ENCODE peak calls at places on chromosomes 16 and 17, in four cellular contexts. One of them, this sample, is unnamed.

GRCh38 chr16:57918444-57918843 is 52.5 kb downstream of the CNGB1 start:
- DNase-seq in AG04450: no peak
- DNase-seq in lower leg skin: no peak
- DNase-seq in progenitor cell of endocrine pancreas: no peak
- DNase-seq in this sample: no peak

GRCh38 chr16:29807426-29808218 is 1.3 kb downstream of the MAZ start:
- DNase-seq in AG04450: peak
- DNase-seq in lower leg skin: peak
- DNase-seq in progenitor cell of endocrine pancreas: peak
- DNase-seq in this sample: no peak

GRCh38 chr17:59355695-59356323 is 24.4 kb downstream of the YPEL2 start:
- DNase-seq in AG04450: no peak
- DNase-seq in lower leg skin: no peak
- DNase-seq in progenitor cell of endocrine pancreas: no peak
- DNase-seq in this sample: no peak

GRCh38 chr17:74513987-74514631 is 17.2 kb downstream of the CD300LB start:
- DNase-seq in AG04450: no peak
- DNase-seq in lower leg skin: peak
- DNase-seq in progenitor cell of endocrine pancreas: no peak
- DNase-seq in this sample: no peak

GRCh38 chr17:42132941-42133340 is 10.3 kb downstream of the HSPB9 start:
- DNase-seq in AG04450: no peak
- DNase-seq in lower leg skin: no peak
- DNase-seq in progenitor cell of endocrine pancreas: no peak
- DNase-seq in this sample: no peak

GRCh38 chr17:28057731-28058246 is 15.3 kb downstream of the NLK start:
- DNase-seq in AG04450: peak
- DNase-seq in lower leg skin: no peak
- DNase-seq in progenitor cell of endocrine pancreas: no peak
- DNase-seq in this sample: no peak

GRCh38 chr16:77043076-77043475 is 147.9 kb upstream of the MON1B start:
- DNase-seq in AG04450: no peak
- DNase-seq in lower leg skin: no peak
- DNase-seq in progenitor cell of endocrine pancreas: no peak
- DNase-seq in this sample: no peak

GRCh38 chr17:8894189-8894611 is 26.7 kb upstream of the PIK3R6 start:
- DNase-seq in AG04450: no peak
- DNase-seq in lower leg skin: peak
- DNase-seq in progenitor cell of endocrine pancreas: no peak
- DNase-seq in this sample: no peak

GRCh38 chr16:85117418-85117817 is 5.1 kb upstream of the CIBAR2 start:
- DNase-seq in AG04450: no peak
- DNase-seq in lower leg skin: no peak
- DNase-seq in progenitor cell of endocrine pancreas: no peak
- DNase-seq in this sample: no peak

GRCh38 chr17:48322060-48322459 is 108.0 kb downstream of the SKAP1 start:
- DNase-seq in AG04450: no peak
- DNase-seq in lower leg skin: no peak
- DNase-seq in progenitor cell of endocrine pancreas: no peak
- DNase-seq in this sample: no peak

GRCh38 chr17:55433629-55434422 is 12.2 kb upstream of the MMD start:
- DNase-seq in AG04450: peak
- DNase-seq in lower leg skin: no peak
- DNase-seq in progenitor cell of endocrine pancreas: no peak
- DNase-seq in this sample: no peak

GRCh38 chr17:41599680-41600079 is 12.9 kb downstream of the KRT16 start:
- DNase-seq in AG04450: no peak
- DNase-seq in lower leg skin: no peak
- DNase-seq in progenitor cell of endocrine pancreas: no peak
- DNase-seq in this sample: no peak

GRCh38 chr17:40560592-40561293 is 4.5 kb downstream of the CCR7 start:
- DNase-seq in AG04450: no peak
- DNase-seq in lower leg skin: peak
- DNase-seq in progenitor cell of endocrine pancreas: peak
- DNase-seq in this sample: peak

GRCh38 chr16:1645914-1646525 is 32.1 kb upstream of the JPT2 start:
- DNase-seq in AG04450: no peak
- DNase-seq in lower leg skin: no peak
- DNase-seq in progenitor cell of endocrine pancreas: no peak
- DNase-seq in this sample: no peak

GRCh38 chr17:16342979-16343378 is 10.3 kb downstream of the CENPV start:
- DNase-seq in AG04450: peak
- DNase-seq in lower leg skin: no peak
- DNase-seq in progenitor cell of endocrine pancreas: no peak
- DNase-seq in this sample: no peak

GRCh38 chr16:85659805-85660511 is 28.8 kb downstream of the GINS2 start:
- DNase-seq in AG04450: no peak
- DNase-seq in lower leg skin: no peak
- DNase-seq in progenitor cell of endocrine pancreas: peak
- DNase-seq in this sample: peak

GRCh38 chr16:15807603-15808009 is 49.2 kb downstream of the MYH11 start:
- DNase-seq in AG04450: peak
- DNase-seq in lower leg skin: no peak
- DNase-seq in progenitor cell of endocrine pancreas: no peak
- DNase-seq in this sample: no peak

GRCh38 chr16:78098087-78098486 is 1.4 kb upstream of the WWOX start:
- DNase-seq in AG04450: no peak
- DNase-seq in lower leg skin: no peak
- DNase-seq in progenitor cell of endocrine pancreas: no peak
- DNase-seq in this sample: no peak

GRCh38 chr17:75666959-75667790 is at the start of the genes RECQL5 and SAP30BP:
- DNase-seq in AG04450: peak
- DNase-seq in lower leg skin: peak
- DNase-seq in progenitor cell of endocrine pancreas: peak
- DNase-seq in this sample: peak

GRCh38 chr17:31579265-31579664 is 187.8 kb downstream of the RAB11FIP4 start:
- DNase-seq in AG04450: no peak
- DNase-seq in lower leg skin: no peak
- DNase-seq in progenitor cell of endocrine pancreas: no peak
- DNase-seq in this sample: no peak

GRCh38 chr17:56142325-56142724 is 10.9 kb upstream of the ANKFN1 start:
- DNase-seq in AG04450: peak
- DNase-seq in lower leg skin: no peak
- DNase-seq in progenitor cell of endocrine pancreas: no peak
- DNase-seq in this sample: no peak

GRCh38 chr16:22692916-22693646 is 120.9 kb upstream of the HS3ST2 start:
- DNase-seq in AG04450: no peak
- DNase-seq in lower leg skin: peak
- DNase-seq in progenitor cell of endocrine pancreas: no peak
- DNase-seq in this sample: no peak

GRCh38 chr17:36213695-36214094 is 2.8 kb downstream of the CCL4L2 start:
- DNase-seq in AG04450: no peak
- DNase-seq in lower leg skin: no peak
- DNase-seq in progenitor cell of endocrine pancreas: no peak
- DNase-seq in this sample: peak

GRCh38 chr17:17326275-17326875 is 23.2 kb downstream of the NT5M start:
- DNase-seq in AG04450: no peak
- DNase-seq in lower leg skin: no peak
- DNase-seq in progenitor cell of endocrine pancreas: no peak
- DNase-seq in this sample: no peak

GRCh38 chr16:50396770-50397525 is 28.2 kb upstream of the BRD7 start:
- DNase-seq in AG04450: no peak
- DNase-seq in lower leg skin: peak
- DNase-seq in progenitor cell of endocrine pancreas: no peak
- DNase-seq in this sample: peak

GRCh38 chr17:75241996-75242460 is 19.4 kb downstream of the GGA3 start:
- DNase-seq in AG04450: no peak
- DNase-seq in lower leg skin: no peak
- DNase-seq in progenitor cell of endocrine pancreas: no peak
- DNase-seq in this sample: no peak

GRCh38 chr17:40063034-40063765 is 435 bp downstream of the THRA start:
- DNase-seq in AG04450: no peak
- DNase-seq in lower leg skin: peak
- DNase-seq in progenitor cell of endocrine pancreas: peak
- DNase-seq in this sample: no peak

GRCh38 chr16:78673157-78673556 is 573.7 kb downstream of the WWOX start:
- DNase-seq in AG04450: no peak
- DNase-seq in lower leg skin: no peak
- DNase-seq in progenitor cell of endocrine pancreas: no peak
- DNase-seq in this sample: no peak

GRCh38 chr17:29369831-29370735 is 20.1 kb upstream of the TAOK1 start:
- DNase-seq in AG04450: peak
- DNase-seq in lower leg skin: peak
- DNase-seq in progenitor cell of endocrine pancreas: peak
- DNase-seq in this sample: no peak

GRCh38 chr16:80341242-80341641 is 199.6 kb upstream of the DYNLRB2 start:
- DNase-seq in AG04450: no peak
- DNase-seq in lower leg skin: no peak
- DNase-seq in progenitor cell of endocrine pancreas: no peak
- DNase-seq in this sample: no peak

GRCh38 chr17:15941781-15942180 is 3.1 kb upstream of the ADORA2B start:
- DNase-seq in AG04450: no peak
- DNase-seq in lower leg skin: no peak
- DNase-seq in progenitor cell of endocrine pancreas: no peak
- DNase-seq in this sample: no peak

GRCh38 chr16:53152321-53152720 is 97.5 kb downstream of the CHD9 start:
- DNase-seq in AG04450: no peak
- DNase-seq in lower leg skin: peak
- DNase-seq in progenitor cell of endocrine pancreas: no peak
- DNase-seq in this sample: no peak

GRCh38 chr17:40301315-40301714 is 7.7 kb upstream of the RARA start:
- DNase-seq in AG04450: no peak
- DNase-seq in lower leg skin: peak
- DNase-seq in progenitor cell of endocrine pancreas: no peak
- DNase-seq in this sample: no peak

GRCh38 chr16:24838554-24839266 is 7.1 kb upstream of the SLC5A11 start:
- DNase-seq in AG04450: no peak
- DNase-seq in lower leg skin: peak
- DNase-seq in progenitor cell of endocrine pancreas: no peak
- DNase-seq in this sample: no peak

GRCh38 chr17:21286771-21287702 is 2.5 kb downstream of the MAP2K3 start:
- DNase-seq in AG04450: no peak
- DNase-seq in lower leg skin: peak
- DNase-seq in progenitor cell of endocrine pancreas: no peak
- DNase-seq in this sample: no peak

GRCh38 chr16:65249768-65250167 is 127.9 kb upstream of the CDH11 start:
- DNase-seq in AG04450: no peak
- DNase-seq in lower leg skin: peak
- DNase-seq in progenitor cell of endocrine pancreas: no peak
- DNase-seq in this sample: no peak

GRCh38 chr17:72422505-72423285 is 301.9 kb downstream of the SOX9 start:
- DNase-seq in AG04450: peak
- DNase-seq in lower leg skin: peak
- DNase-seq in progenitor cell of endocrine pancreas: no peak
- DNase-seq in this sample: no peak

GRCh38 chr17:48582750-48583069 is 4.6 kb upstream of the HOXB4 start:
- DNase-seq in AG04450: no peak
- DNase-seq in lower leg skin: no peak
- DNase-seq in progenitor cell of endocrine pancreas: no peak
- DNase-seq in this sample: no peak

GRCh38 chr16:22739077-22739476 is 74.9 kb upstream of the HS3ST2 start:
- DNase-seq in AG04450: no peak
- DNase-seq in lower leg skin: no peak
- DNase-seq in progenitor cell of endocrine pancreas: no peak
- DNase-seq in this sample: no peak

DNA sequence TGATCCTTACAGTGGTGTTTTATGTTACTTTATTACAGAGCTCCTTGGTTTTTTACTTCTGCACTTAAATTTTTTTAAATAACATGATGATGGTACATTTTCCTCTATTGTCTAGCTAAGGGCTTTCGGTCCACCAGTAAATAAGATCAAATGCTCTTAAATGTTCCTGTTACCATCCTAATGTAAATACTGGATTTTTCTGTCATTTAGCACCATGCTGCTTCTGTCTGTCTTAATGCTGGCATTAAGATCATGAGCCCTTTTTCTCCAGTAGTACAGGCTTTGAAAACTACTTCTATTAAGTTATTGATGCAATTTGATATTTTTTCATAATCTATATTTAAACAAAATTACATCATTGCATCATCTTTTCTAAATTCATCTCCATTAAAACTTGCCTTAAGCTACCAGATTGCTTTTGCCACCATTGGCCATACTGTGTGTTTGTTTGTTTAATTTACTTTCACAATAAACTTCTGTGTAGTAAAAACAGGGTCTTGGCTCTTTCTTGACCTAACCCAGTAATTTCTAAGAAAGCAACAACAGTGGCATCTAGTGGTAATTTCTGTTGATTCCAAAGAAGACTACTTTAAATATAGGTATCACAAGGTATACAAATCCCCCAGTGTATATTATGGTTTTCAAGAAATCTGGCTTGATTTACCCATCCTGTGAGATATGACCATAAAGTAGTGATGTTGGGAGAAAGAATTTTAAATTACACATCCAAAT is 9.0 kb upstream of the PHAF1 start:
- DNase-seq in AG04450: no peak
- DNase-seq in lower leg skin: no peak
- DNase-seq in progenitor cell of endocrine pancreas: no peak
- DNase-seq in this sample: no peak
- TF ChIP-seq CTCF in AG04450: peak
- TF ChIP-seq CTCF in lower leg skin: no peak
- TF ChIP-seq CTCF in progenitor cell of endocrine pancreas: peak
- TF ChIP-seq CTCF in this sample: peak

DNA sequence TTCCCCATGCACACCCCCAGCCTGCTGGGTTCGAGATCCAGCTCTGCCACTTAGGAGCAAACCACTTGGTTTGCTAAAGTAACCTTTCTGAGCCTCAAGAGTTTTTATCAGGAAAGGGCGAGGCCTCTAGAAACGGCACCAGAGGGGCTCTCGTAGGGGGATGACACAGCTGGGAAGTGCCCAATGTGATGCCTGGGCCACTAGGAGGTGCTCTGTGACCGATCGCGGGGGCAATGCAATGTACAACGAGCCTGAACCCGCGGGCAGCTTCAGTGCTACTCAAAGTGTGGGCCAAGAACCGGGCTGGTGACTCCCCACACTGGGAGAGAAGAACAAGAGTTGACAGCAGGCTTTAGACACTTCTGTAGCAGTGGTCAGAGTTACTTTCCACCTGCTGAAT is 9.4 kb downstream of the C16orf89 start:
- DNase-seq in AG04450: no peak
- DNase-seq in lower leg skin: no peak
- DNase-seq in progenitor cell of endocrine pancreas: no peak
- DNase-seq in this sample: no peak
- TF ChIP-seq CTCF in AG04450: peak
- TF ChIP-seq CTCF in lower leg skin: no peak
- TF ChIP-seq CTCF in progenitor cell of endocrine pancreas: peak
- TF ChIP-seq CTCF in this sample: peak

DNA sequence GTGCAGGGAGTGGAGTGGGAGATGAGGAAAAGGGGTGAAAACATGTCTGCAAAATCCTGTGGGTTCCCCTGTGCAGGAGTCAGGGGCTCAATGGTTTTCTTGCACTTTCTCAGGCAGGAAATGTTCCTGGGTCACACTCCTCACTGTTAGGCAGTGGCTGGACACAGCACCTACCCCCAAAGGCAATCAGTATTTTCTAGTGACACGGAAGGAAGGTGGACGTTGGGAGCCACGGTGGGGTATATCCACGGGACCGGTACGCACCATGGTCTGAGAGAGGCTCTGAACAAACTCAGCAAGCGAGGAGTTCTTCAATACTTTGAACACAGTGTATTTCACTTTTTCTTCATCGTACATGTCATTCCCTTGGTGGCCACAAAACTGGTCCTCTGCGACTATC is 20.9 kb downstream of the LITAFD start:
- DNase-seq in AG04450: no peak
- DNase-seq in lower leg skin: peak
- DNase-seq in progenitor cell of endocrine pancreas: no peak
- DNase-seq in this sample: no peak
- TF ChIP-seq CTCF in AG04450: no peak
- TF ChIP-seq CTCF in lower leg skin: no peak
- TF ChIP-seq CTCF in progenitor cell of endocrine pancreas: no peak
- TF ChIP-seq CTCF in this sample: no peak

GRCh38 chr17:57294075-57294474 is 37.8 kb downstream of the MSI2 start:
- DNase-seq in AG04450: no peak
- DNase-seq in lower leg skin: no peak
- DNase-seq in progenitor cell of endocrine pancreas: no peak
- DNase-seq in this sample: no peak
- TF ChIP-seq CTCF in AG04450: no peak
- TF ChIP-seq CTCF in lower leg skin: no peak
- TF ChIP-seq CTCF in progenitor cell of endocrine pancreas: no peak
- TF ChIP-seq CTCF in this sample: no peak

This sample was measured in type B pancreatic cell.